ENCODE peak calls at places on chromosomes 1 and 21, in ten cellular contexts. K is dorsolateral prefrontal cortex; R is stimulated activated CD4-positive, alpha-beta T cell treated with anti-CD3 and anti-CD28 coated beads, Interleukin-1b, Interleukin-23, amount 100 ng/mL, for 1 hour; F is psoas muscle; W is ureter; N is endothelial cell; X is HEK293T; Z is activated gamma-delta T cell treated with Interleukin-2 at 50 U/mL for 16 hours; U is NT2/D1; E is cerebellar cortex. Y is an unnamed sample.

GRCh38 chr1:31920986-31921385 is 17.2 kb downstream of the PTP4A2 start:
- DNase-seq in K (no peak), R (no peak), F (no peak), W (no peak), N (no peak), X (no peak), Z (no peak), U (no peak), E (no peak), Y (no peak)

GRCh38 chr21:15058718-15059316 is 6.0 kb downstream of the NRIP1 start:
- DNase-seq in K (no peak), R (no peak), F (no peak), W (no peak), N (no peak), X (no peak), Z (no peak), U (no peak), E (no peak), Y (no peak)

GRCh38 chr1:13781907-13782633 is 82.1 kb downstream of the PRDM2 start:
- DNase-seq in K (no peak), R (no peak), F (no peak), W (no peak), N (no peak), X (no peak), Z (no peak), U (no peak), E (no peak), Y (no peak)

GRCh38 chr1:115463347-115463746 is 125.3 kb upstream of the NGF start:
- DNase-seq in K (no peak), R (no peak), F (no peak), W (no peak), N (no peak), X (no peak), Z (no peak), U (no peak), E (no peak), Y (no peak)

GRCh38 chr1:77468556-77468955 is 186.7 kb downstream of the AK5 start:
- DNase-seq in K (no peak), R (no peak), F (no peak), W (no peak), N (no peak), X (no peak), Z (no peak), U (no peak), E (no peak), Y (no peak)

GRCh38 chr1:85201340-85202091 is 700 bp upstream of the SYDE2 start:
- DNase-seq in K (no peak), R (peak), F (peak), W (peak), N (peak), X (peak), Z (peak), U (peak), E (peak), Y (peak)

GRCh38 chr1:94746635-94747525 is 73.3 kb upstream of the SLC44A3 start:
- DNase-seq in K (no peak), R (no peak), F (peak), W (no peak), N (no peak), X (no peak), Z (no peak), U (no peak), E (no peak), Y (no peak)

GRCh38 chr1:205068457-205069035 is 15.7 kb downstream of the TMEM81 start:
- DNase-seq in K (no peak), R (no peak), F (no peak), W (no peak), N (no peak), X (no peak), Z (no peak), U (no peak), E (no peak), Y (no peak)

GRCh38 chr1:248825573-248825908 is 174 bp downstream of the SH3BP5L start:
- DNase-seq in K (no peak), R (no peak), F (peak), W (no peak), N (no peak), X (no peak), Z (no peak), U (no peak), E (no peak), Y (no peak)

GRCh38 chr1:2212542-2213491 is 15.3 kb upstream of the SKI start:
- DNase-seq in K (peak), R (no peak), F (peak), W (peak), N (peak), X (peak), Z (no peak), U (peak), E (peak), Y (peak)

GRCh38 chr1:16026723-16027484 is 5.1 kb downstream of the CLCNKA start:
- DNase-seq in K (no peak), R (peak), F (peak), W (no peak), N (peak), X (peak), Z (peak), U (peak), E (peak), Y (peak)

GRCh38 chr21:38293113-38293512 is 36.3 kb downstream of the KCNJ15 start:
- DNase-seq in K (no peak), R (no peak), F (no peak), W (no peak), N (no peak), X (no peak), Z (no peak), U (no peak), E (no peak), Y (no peak)

GRCh38 chr21:33993286-33994231 is 78.0 kb upstream of the ATP5PO start:
- DNase-seq in K (no peak), R (no peak), F (no peak), W (no peak), N (peak), X (no peak), Z (no peak), U (no peak), E (no peak), Y (no peak)

GRCh38 chr1:12511128-12511484 is 106.9 kb downstream of the DHRS3 start:
- DNase-seq in K (no peak), R (no peak), F (no peak), W (no peak), N (no peak), X (no peak), Z (no peak), U (no peak), E (no peak), Y (no peak)

GRCh38 chr1:179493323-179493722 is 82.4 kb downstream of the NPHS2 start:
- DNase-seq in K (no peak), R (no peak), F (no peak), W (no peak), N (no peak), X (no peak), Z (no peak), U (no peak), E (no peak), Y (no peak)

GRCh38 chr1:228664399-228664914 is 70.8 kb upstream of the RHOU start:
- DNase-seq in K (peak), R (peak), F (peak), W (peak), N (peak), X (peak), Z (peak), U (peak), E (peak), Y (peak)

GRCh38 chr1:84721152-84721551 is 30.9 kb upstream of the SSX2IP start:
- DNase-seq in K (no peak), R (no peak), F (no peak), W (no peak), N (no peak), X (no peak), Z (no peak), U (no peak), E (no peak), Y (no peak)

GRCh38 chr1:15919316-15919715 is 56.6 kb downstream of the ZBTB17 start:
- DNase-seq in K (no peak), R (peak), F (no peak), W (no peak), N (no peak), X (no peak), Z (peak), U (no peak), E (no peak), Y (no peak)

GRCh38 chr1:117008675-117009074 is 7.1 kb downstream of the CD101 start:
- DNase-seq in K (no peak), R (no peak), F (no peak), W (no peak), N (no peak), X (no peak), Z (no peak), U (no peak), E (no peak), Y (no peak)

GRCh38 chr1:165397945-165398344 is 41.4 kb upstream of the LMX1A start:
- DNase-seq in K (no peak), R (no peak), F (no peak), W (peak), N (peak), X (no peak), Z (no peak), U (peak), E (no peak), Y (no peak)

GRCh38 chr1:178740491-178740890 is 15.4 kb downstream of the RALGPS2 start:
- DNase-seq in K (no peak), R (no peak), F (no peak), W (no peak), N (no peak), X (no peak), Z (no peak), U (no peak), E (no peak), Y (no peak)

GRCh38 chr21:43332461-43332860 is 94.5 kb downstream of the SIK1 start:
- DNase-seq in K (no peak), R (no peak), F (no peak), W (no peak), N (no peak), X (no peak), Z (no peak), U (no peak), E (no peak), Y (no peak)

GRCh38 chr1:200372095-200372884 is 37.5 kb downstream of the ZNF281 start:
- DNase-seq in K (no peak), R (no peak), F (no peak), W (no peak), N (no peak), X (no peak), Z (no peak), U (no peak), E (no peak), Y (no peak)

GRCh38 chr21:32364387-32364786 is 28.4 kb downstream of the URB1 start:
- DNase-seq in K (peak), R (no peak), F (no peak), W (peak), N (no peak), X (no peak), Z (no peak), U (no peak), E (no peak), Y (no peak)

GRCh38 chr1:54884135-54884586 is 2.8 kb downstream of the DHCR24 start:
- DNase-seq in K (no peak), R (no peak), F (no peak), W (no peak), N (no peak), X (no peak), Z (no peak), U (no peak), E (no peak), Y (no peak)

GRCh38 chr1:185244015-185244747 is 72.9 kb downstream of the IVNS1ABP start:
- DNase-seq in K (no peak), R (peak), F (no peak), W (no peak), N (no peak), X (no peak), Z (peak), U (no peak), E (no peak), Y (no peak)

GRCh38 chr1:183822081-183822611 is 17.2 kb downstream of the RGL1 start:
- DNase-seq in K (no peak), R (no peak), F (no peak), W (no peak), N (no peak), X (no peak), Z (no peak), U (no peak), E (no peak), Y (no peak)

GRCh38 chr1:65469889-65470340 is 49.4 kb downstream of the LEPR start:
- DNase-seq in K (no peak), R (no peak), F (no peak), W (no peak), N (no peak), X (peak), Z (no peak), U (no peak), E (no peak), Y (no peak)